ENCODE peak calls at places on chromosomes 1 and 21, in six cellular contexts. R is cardiac muscle cell, G is mammary epithelial cell, F is upper lobe of left lung, D is uterus, C is GM23248. M is an unnamed sample.

GRCh38 chr1:19169642-19170041 is 40.4 kb downstream of the UBR4 start:
- DNase-seq in R (no peak), G (no peak), F (no peak), D (no peak), C (peak; percentile 64), M (no peak)

GRCh38 chr1:106254748-106255147 is 801.7 kb upstream of the PRMT6 start:
- DNase-seq in R (peak; percentile 7), G (peak; percentile 12), F (no peak), D (no peak), C (peak; percentile 7), M (no peak)

GRCh38 chr1:231683439-231684165 is 57.0 kb downstream of the DISC1 start:
- DNase-seq in R (no peak), G (no peak), F (no peak), D (no peak), C (no peak), M (no peak)

GRCh38 chr1:180213401-180214177 is 16.5 kb upstream of the LHX4 start:
- DNase-seq in R (peak; percentile 14), G (peak; percentile 10), F (no peak), D (no peak), C (peak; percentile 57), M (peak; percentile 40)

GRCh38 chr1:179953974-179954493 is 576 bp upstream of the CEP350 start:
- DNase-seq in R (peak; percentile 72), G (peak; percentile 57), F (peak; percentile 57), D (peak; percentile 59), C (peak; percentile 82), M (no peak)

GRCh38 chr21:42878993-42879787 is at the start of gene WDR4:
- DNase-seq in R (peak; percentile 98), G (peak; percentile 97), F (peak; percentile 97), D (peak; percentile 97), C (peak; percentile 98), M (peak; percentile 100)

GRCh38 chr1:159088050-159088449 is 11.5 kb upstream of the AIM2 start:
- DNase-seq in R (peak; percentile 75), G (peak; percentile 78), F (no peak), D (no peak), C (peak; percentile 93), M (no peak)

GRCh38 chr1:18951416-18951815 is 5.1 kb downstream of the IFFO2 start:
- DNase-seq in R (no peak), G (no peak), F (peak; percentile 60), D (no peak), C (no peak), M (no peak)

GRCh38 chr1:93673159-93673657 is 8.4 kb downstream of the BCAR3 start:
- DNase-seq in R (peak; percentile 81), G (no peak), F (no peak), D (no peak), C (peak; percentile 61), M (no peak)

GRCh38 chr1:215890438-215890837 is 323.3 kb downstream of the KCTD3 start:
- DNase-seq in R (no peak), G (no peak), F (no peak), D (no peak), C (no peak), M (no peak)

GRCh38 chr1:167638064-167638463 is 8.0 kb downstream of the RCSD1 start:
- DNase-seq in R (no peak), G (peak; percentile 20), F (no peak), D (no peak), C (no peak), M (no peak)
- H3K4me1 ChIP-seq in R (peaks cover 47% of the 10 kb centered on the region), G (peaks cover 8% of the 10 kb centered on the region), F (peaks cover 18% of the 10 kb centered on the region), D (no peaks in the 10 kb centered on the region), C (no peaks in the 10 kb centered on the region), M (peaks cover 90% of the 10 kb centered on the region)

GRCh38 chr1:235324296-235324695 is 3.7 kb downstream of the ARID4B start:
- DNase-seq in R (no peak), G (no peak), F (no peak), D (no peak), C (no peak), M (no peak)
- H3K4me3 ChIP-seq in R (no peak overlapping the region), G (no peak overlapping the region), F (no peak overlapping the region), D (no peak overlapping the region), C (no peak overlapping the region), M (no peak overlapping the region)

GRCh38 chr1:226369110-226369509 is 38.8 kb downstream of the PARP1 start:
- DNase-seq in R (no peak), G (no peak), F (no peak), D (no peak), C (no peak), M (no peak)
- H3K36me3 ChIP-seq in R (peaks cover 81% of the 10 kb centered on the region), G (peaks cover 18% of the 10 kb centered on the region), F (peaks cover 81% of the 10 kb centered on the region), D (no peaks in the 10 kb centered on the region), C (no peaks in the 10 kb centered on the region), M (peaks cover 64% of the 10 kb centered on the region)

DNA sequence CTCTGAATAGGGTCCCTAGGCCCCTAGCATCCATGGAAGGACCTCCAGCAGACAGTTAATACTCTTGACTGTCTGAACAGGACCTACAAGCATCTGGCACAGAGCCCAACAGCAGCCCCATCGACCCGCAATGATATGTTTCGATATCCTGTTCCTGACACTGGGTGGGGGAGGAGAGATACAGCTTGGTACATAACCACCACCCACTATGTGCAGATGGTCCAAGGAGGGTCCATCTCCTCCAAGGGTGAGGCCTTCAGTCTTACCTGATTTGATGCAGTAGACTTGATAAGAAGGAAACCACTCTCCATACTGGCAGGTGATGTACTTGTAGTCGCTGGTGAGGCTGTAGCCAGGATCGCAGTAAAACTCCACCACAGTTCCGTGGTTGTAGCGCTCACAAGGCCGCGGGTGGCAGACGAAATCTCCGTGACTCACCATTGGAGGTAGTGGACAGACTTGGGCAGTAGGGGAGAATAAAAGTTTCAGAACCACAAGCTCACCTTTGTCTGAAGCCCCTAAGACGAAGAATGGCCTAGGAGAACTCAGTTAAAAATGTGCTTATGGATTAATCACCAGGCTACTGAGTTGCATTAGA is 86.0 kb upstream of the TLR5 start:
- DNase-seq in R (no peak), G (no peak), F (no peak), D (no peak), C (no peak), M (no peak)
- H3K4me1 ChIP-seq in R (no peaks in the 10 kb centered on the region), G (peaks cover 50% of the 10 kb centered on the region), F (peaks cover 5% of the 10 kb centered on the region), D (no peaks in the 10 kb centered on the region), C (peaks cover 41% of the 10 kb centered on the region), M (peaks cover 57% of the 10 kb centered on the region)

DNA sequence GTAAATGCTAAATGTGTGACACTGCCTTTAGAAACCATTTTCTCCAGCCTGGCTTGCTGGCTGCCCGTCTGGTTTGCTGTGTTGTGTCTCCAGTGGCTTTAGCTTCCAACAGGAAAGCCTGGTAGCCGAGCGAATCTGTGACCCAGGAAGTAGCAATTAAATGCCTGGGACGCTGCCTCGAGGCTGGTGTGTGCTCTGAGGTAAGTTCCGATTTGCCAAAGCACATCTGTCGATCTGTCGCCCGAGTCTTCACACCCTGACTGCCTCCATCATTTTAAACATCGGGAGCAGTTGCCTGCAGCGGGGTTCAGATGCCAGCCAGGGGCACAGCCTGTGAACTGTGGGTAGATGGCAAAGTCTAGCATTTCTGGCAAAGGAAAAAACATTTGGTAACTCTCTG is 2.2 kb downstream of the MIB2 start:
- DNase-seq in R (no peak), G (no peak), F (no peak), D (no peak), C (no peak), M (no peak)
- H3K4me3 ChIP-seq in R (no peak overlapping the region), G (no peak overlapping the region), F (no peak overlapping the region), D (no peak overlapping the region), C (no peak overlapping the region), M (no peak overlapping the region)

GRCh38 chr1:9576903-9577302 is 11.8 kb upstream of the TMEM201 start:
- DNase-seq in R (no peak), G (no peak), F (no peak), D (no peak), C (no peak), M (no peak)

GRCh38 chr1:9577423-9577822 is 11.3 kb upstream of the TMEM201 start:
- DNase-seq in R (no peak), G (no peak), F (no peak), D (no peak), C (no peak), M (no peak)

GRCh38 chr1:9586147-9586766 is 2.5 kb upstream of the TMEM201 start:
- DNase-seq in R (no peak), G (no peak), F (no peak), D (no peak), C (no peak), M (no peak)

DNA sequence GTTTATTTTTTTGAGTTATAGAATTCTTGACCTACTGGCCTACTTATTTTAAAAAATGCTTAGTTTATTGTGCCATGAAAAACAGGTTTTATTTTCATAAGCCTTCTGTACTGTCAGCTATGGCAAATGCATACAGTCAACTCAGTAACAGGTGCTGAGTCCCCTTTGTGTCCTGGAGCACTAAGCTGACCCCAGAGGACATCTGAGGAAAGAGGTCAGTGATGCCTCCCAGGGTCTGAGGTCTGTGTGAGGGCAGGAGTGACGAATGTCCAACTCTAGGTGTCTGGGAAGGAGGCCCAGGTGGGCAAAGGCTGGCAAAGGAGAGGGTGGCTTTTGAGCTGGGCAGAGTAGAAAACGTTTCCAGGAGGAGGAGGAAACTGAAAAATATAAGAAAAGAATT is 7.8 kb upstream of the TMEM201 start:
- DNase-seq in R (no peak), G (no peak), F (no peak), D (no peak), C (no peak), M (no peak)
- H3K36me3 ChIP-seq in R (peaks cover 12% of the 10 kb centered on the region), G (peaks cover 9% of the 10 kb centered on the region), F (peaks cover 15% of the 10 kb centered on the region), D (no peaks in the 10 kb centered on the region), C (peaks cover 7% of the 10 kb centered on the region), M (peaks cover 5% of the 10 kb centered on the region)

GRCh38 chr1:209106237-209106741 is 477.2 kb upstream of the CAMK1G start:
- DNase-seq in R (peak; percentile 10), G (no peak), F (no peak), D (no peak), C (peak; percentile 75), M (no peak)

GRCh38 chr1:209109001-209109785 is 474.3 kb upstream of the CAMK1G start:
- DNase-seq in R (no peak), G (no peak), F (no peak), D (no peak), C (no peak), M (no peak)

GRCh38 chr1:209105769-209106168 is 477.7 kb upstream of the CAMK1G start:
- DNase-seq in R (no peak), G (no peak), F (no peak), D (no peak), C (no peak), M (no peak)

GRCh38 chr1:209106861-209107260 is 476.7 kb upstream of the CAMK1G start:
- DNase-seq in R (no peak), G (no peak), F (no peak), D (no peak), C (no peak), M (no peak)

DNA sequence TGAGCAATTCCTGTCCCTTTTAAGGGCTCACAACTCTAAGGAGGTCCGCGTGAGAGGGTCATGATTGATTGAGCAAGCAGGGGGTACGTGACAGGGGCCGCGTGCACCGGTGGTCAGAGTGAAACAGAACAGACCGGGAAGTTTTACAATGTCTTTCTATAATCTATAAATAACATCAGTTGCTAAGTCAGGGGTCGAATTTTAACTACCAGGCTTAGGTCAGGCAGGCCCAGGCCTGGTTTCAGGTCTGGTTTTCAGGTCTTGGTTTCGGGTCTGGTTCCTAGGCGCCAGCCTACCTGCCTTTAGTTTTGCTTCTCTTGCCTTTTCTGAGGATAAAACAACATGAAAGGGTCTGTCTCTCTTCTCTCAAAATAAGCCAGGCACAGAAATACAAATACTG is 476.0 kb upstream of the CAMK1G start:
- DNase-seq in R (no peak), G (no peak), F (no peak), D (no peak), C (no peak), M (no peak)
- H3K4me1 ChIP-seq in R (no peaks in the 10 kb centered on the region), G (peaks cover 3% of the 10 kb centered on the region), F (no peaks in the 10 kb centered on the region), D (no peaks in the 10 kb centered on the region), C (no peaks in the 10 kb centered on the region), M (no peaks in the 10 kb centered on the region)

M was measured in CD8-positive, alpha-beta T cell.